ENCODE peak calls at places on chromosomes 6 and 20, in four cellular contexts. One of them, this sample, is unnamed. For H3K4me1, the result is how much of the 10 kb centered on the place peaks cover.

GRCh38 chr6:142013286-142013685 is 119.4 kb upstream of the GJE1 start:
- DNase-seq in mammary epithelial cell: peak
- DNase-seq in A549: peak
- DNase-seq in IMR-90: peak
- DNase-seq in this sample: peak

GRCh38 chr6:31083742-31084354 is 28.5 kb downstream of the C6orf15 start:
- DNase-seq in IMR-90: peak
- DNase-seq in A549: peak
- DNase-seq in mammary epithelial cell: no peak
- DNase-seq in this sample: peak

GRCh38 chr20:32210206-32210605 is 2.5 kb downstream of the POFUT1 start:
- DNase-seq in mammary epithelial cell: no peak
- DNase-seq in IMR-90: peak
- DNase-seq in A549: no peak
- DNase-seq in this sample: no peak

GRCh38 chr20:53161473-53161872 is 189.3 kb downstream of the TSHZ2 start:
- DNase-seq in mammary epithelial cell: peak
- DNase-seq in IMR-90: no peak
- DNase-seq in A549: no peak
- DNase-seq in this sample: no peak

GRCh38 chr20:10720550-10720949 is 46.8 kb upstream of the JAG1 start:
- DNase-seq in mammary epithelial cell: no peak
- DNase-seq in A549: no peak
- DNase-seq in IMR-90: no peak
- DNase-seq in this sample: no peak

GRCh38 chr6:7589221-7589620 is 777 bp upstream of the SNRNP48 start:
- DNase-seq in mammary epithelial cell: no peak
- DNase-seq in A549: no peak
- DNase-seq in IMR-90: no peak
- DNase-seq in this sample: peak

GRCh38 chr20:37627060-37627766 is 66.6 kb upstream of the CTNNBL1 start:
- DNase-seq in mammary epithelial cell: peak
- DNase-seq in A549: peak
- DNase-seq in IMR-90: peak
- DNase-seq in this sample: no peak

GRCh38 chr6:147195510-147195909 is 8.7 kb upstream of the STXBP5 start:
- DNase-seq in A549: no peak
- DNase-seq in IMR-90: no peak
- DNase-seq in mammary epithelial cell: no peak
- DNase-seq in this sample: no peak

GRCh38 chr20:20277772-20278382 is 90.0 kb upstream of the INSM1 start:
- DNase-seq in IMR-90: no peak
- DNase-seq in mammary epithelial cell: no peak
- DNase-seq in A549: no peak
- DNase-seq in this sample: no peak

DNA sequence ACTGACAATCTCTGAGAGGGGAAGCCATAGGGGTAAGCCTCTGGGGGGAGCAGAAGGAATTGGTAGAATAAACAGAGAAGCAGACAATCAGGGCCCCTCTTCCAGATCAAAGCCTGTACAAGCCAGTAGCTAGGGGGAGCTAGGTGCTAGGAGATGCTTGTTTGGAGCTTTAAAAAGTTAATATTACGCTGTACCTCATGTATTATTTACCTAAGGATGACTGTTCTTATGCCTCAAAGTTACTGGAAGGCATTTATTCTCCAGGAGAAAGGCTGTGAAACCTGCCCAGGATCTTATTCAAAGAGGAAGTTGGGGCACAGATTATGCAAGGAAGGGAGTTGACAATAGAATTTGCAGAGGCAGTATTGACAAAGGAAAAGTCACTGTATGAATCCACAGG is 111.8 kb upstream of the SLC35F1 start:
- DNase-seq in mammary epithelial cell: no peak
- DNase-seq in A549: peak
- DNase-seq in IMR-90: no peak
- DNase-seq in this sample: no peak
- TF ChIP-seq CTCF in mammary epithelial cell: no peak
- TF ChIP-seq CTCF in A549: peak
- TF ChIP-seq CTCF in IMR-90: no peak
- TF ChIP-seq CTCF in this sample: no peak

DNA sequence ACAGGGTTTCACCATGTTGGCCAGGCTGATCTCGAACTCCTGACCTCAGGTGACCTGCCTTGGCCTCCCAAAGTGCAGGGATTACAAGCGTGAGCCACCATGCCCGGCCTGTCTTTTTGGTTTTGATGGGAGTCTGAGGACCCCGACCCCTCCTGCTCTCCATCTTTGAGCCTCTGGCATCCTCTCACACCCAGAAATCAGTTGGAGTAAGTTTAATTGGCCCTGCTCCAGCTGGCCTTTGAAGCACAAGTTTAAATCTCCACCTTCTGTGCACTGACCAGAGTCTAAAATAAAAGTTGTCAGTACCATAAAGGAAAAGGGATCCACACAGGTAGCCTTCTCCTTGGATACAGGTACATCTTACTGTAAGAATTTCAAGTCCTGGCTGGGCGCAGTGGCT is 15.9 kb upstream of the C20orf144 start:
- DNase-seq in mammary epithelial cell: no peak
- DNase-seq in A549: no peak
- DNase-seq in IMR-90: no peak
- DNase-seq in this sample: no peak
- H3K4me1 ChIP-seq in mammary epithelial cell: under half
- H3K4me1 ChIP-seq in A549: under half
- H3K4me1 ChIP-seq in IMR-90: under half
- H3K4me1 ChIP-seq in this sample: under half

DNA sequence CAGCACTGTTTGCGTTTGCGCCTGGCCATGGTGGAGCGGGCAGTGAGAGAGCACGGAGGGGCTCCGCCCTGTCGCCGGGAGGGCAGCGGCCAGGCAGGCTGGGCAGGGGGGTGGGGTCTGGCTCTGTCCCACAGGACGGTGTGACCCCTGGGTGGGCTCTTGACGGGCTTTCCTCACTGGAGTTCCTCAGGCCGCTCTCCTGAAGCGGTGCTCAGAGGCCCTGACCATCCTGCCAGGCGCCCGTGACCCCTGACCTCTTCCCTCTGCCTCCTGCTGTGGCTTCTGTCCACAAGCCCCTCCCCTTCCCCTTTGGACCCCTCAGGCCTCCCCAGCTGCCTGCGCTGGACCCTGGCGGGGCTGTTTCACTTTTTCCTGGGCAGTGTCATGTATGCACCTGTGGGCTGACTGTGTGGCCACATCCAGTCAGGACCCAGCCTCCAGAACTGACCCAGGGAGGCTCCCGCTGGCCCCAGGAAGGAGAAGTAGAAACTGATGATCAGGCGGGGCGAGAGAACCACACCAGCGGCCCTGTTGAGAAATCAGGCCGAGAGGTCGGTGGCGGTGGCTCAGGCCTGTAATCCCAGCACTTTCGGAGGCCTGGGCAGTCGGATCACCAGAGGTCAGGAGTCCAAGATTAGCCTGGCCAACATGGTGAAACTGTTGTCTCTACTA is 1.2 kb downstream of the OGFR start:
- DNase-seq in mammary epithelial cell: no peak
- DNase-seq in A549: no peak
- DNase-seq in IMR-90: no peak
- DNase-seq in this sample: no peak
- H3K27ac ChIP-seq in mammary epithelial cell: no peak
- H3K27ac ChIP-seq in A549: peak
- H3K27ac ChIP-seq in IMR-90: peak
- H3K27ac ChIP-seq in this sample: peak

DNA sequence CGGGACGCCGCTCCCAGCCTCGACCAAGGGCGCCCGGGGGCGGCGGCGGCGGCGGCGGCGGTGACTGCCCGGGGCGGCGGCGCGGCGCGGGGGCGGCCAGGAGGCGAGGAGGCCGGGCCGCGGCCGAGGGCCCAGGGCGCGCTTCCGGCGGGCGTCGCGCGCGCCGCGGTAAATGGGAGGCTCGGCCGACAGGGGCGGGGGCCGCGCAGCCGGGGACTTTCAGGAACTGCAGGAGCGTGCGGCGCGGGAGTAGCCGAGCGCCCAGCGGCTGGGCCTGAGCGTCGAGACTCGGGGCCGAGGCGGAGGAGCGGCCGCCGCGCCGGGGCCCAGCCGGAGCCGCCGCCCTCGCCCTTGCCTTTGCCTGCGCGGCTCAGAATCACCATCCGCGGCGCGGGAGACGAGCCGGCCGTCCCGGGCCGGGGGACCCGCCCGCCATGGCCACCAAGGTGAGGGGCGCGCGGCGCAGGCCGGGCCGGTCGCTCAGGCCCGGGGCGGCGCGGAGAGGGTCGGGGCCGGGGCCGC is at the start of gene SNX9:
- DNase-seq in A549: peak
- DNase-seq in mammary epithelial cell: peak
- DNase-seq in IMR-90: peak
- DNase-seq in this sample: peak
- TF ChIP-seq CTCF in A549: no peak
- TF ChIP-seq CTCF in mammary epithelial cell: no peak
- TF ChIP-seq CTCF in IMR-90: no peak
- TF ChIP-seq CTCF in this sample: no peak

DNA sequence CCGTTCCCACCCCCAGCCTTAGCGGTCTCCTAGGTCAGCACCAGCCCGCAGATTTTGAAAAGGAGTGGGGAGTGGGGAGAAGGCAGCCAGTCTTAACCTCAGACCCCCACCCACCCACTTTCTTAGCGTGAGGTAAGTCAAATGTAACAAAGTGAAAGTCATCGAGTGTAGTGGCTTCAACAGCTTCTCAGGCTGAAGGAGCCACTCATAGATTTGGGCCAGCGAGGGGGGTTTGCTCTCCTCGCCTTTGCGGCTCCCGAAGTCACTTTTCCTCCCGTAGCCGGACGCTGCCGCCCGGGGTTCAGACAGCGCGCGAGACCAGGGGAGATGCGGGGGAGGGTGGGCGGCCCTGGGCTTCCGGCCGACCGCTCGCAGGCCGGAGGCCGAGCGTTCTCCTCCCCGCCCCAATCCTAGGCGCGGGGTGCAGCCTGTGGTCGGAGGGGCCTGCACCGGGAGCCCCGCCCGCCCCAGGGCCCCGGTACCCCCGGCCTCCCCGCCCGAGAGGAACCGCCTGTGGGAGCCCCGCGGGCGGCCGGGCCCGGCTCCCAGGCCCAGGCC is 3.4 kb downstream of the NKX2-2 start:
- DNase-seq in IMR-90: no peak
- DNase-seq in mammary epithelial cell: no peak
- DNase-seq in A549: no peak
- DNase-seq in this sample: peak
- H3K4me1 ChIP-seq in IMR-90: under half
- H3K4me1 ChIP-seq in mammary epithelial cell: under half
- H3K4me1 ChIP-seq in A549: under half
- H3K4me1 ChIP-seq in this sample: under half

This sample was measured in osteoblast.